ENCODE peak calls at places on chromosome 13, in nine cellular contexts. One of them, this sample, is unnamed.

GRCh38 chr13:78098249-78098648 is 179.6 kb upstream of the EDNRB start:
- DNase-seq in cardiac fibroblast: no peak
- DNase-seq in NCI-H2081: no peak
- DNase-seq in CD4-positive, CD25-positive, alpha-beta regulatory T cell: no peak
- DNase-seq in uterus: no peak
- DNase-seq in LoVo: no peak
- DNase-seq in stimulated activated CD4-positive, alpha-beta T cell treated with anti-CD3 and anti-CD28 coated beads, TNF-alpha, amount 100 ng/mL, for 48 hours: no peak
- DNase-seq in GM23248: no peak
- DNase-seq in astrocyte of the spinal cord: no peak
- DNase-seq in this sample: no peak

GRCh38 chr13:110528371-110528770 is 33.2 kb downstream of the RAB20 start:
- DNase-seq in cardiac fibroblast: peak; percentile 94
- DNase-seq in NCI-H2081: no peak
- DNase-seq in CD4-positive, CD25-positive, alpha-beta regulatory T cell: no peak
- DNase-seq in uterus: no peak
- DNase-seq in LoVo: no peak
- DNase-seq in stimulated activated CD4-positive, alpha-beta T cell treated with anti-CD3 and anti-CD28 coated beads, TNF-alpha, amount 100 ng/mL, for 48 hours: no peak
- DNase-seq in GM23248: no peak
- DNase-seq in astrocyte of the spinal cord: no peak
- DNase-seq in this sample: no peak

GRCh38 chr13:75305057-75305456 is 176.9 kb downstream of the TBC1D4 start:
- DNase-seq in cardiac fibroblast: peak; percentile 60
- DNase-seq in NCI-H2081: no peak
- DNase-seq in CD4-positive, CD25-positive, alpha-beta regulatory T cell: no peak
- DNase-seq in uterus: no peak
- DNase-seq in LoVo: no peak
- DNase-seq in stimulated activated CD4-positive, alpha-beta T cell treated with anti-CD3 and anti-CD28 coated beads, TNF-alpha, amount 100 ng/mL, for 48 hours: no peak
- DNase-seq in GM23248: no peak
- DNase-seq in astrocyte of the spinal cord: no peak
- DNase-seq in this sample: no peak

GRCh38 chr13:44237276-44237767 is 136.3 kb upstream of the SERP2 start:
- DNase-seq in cardiac fibroblast: peak; percentile 97
- DNase-seq in NCI-H2081: no peak
- DNase-seq in CD4-positive, CD25-positive, alpha-beta regulatory T cell: no peak
- DNase-seq in uterus: peak; percentile 85
- DNase-seq in LoVo: peak; percentile 25
- DNase-seq in stimulated activated CD4-positive, alpha-beta T cell treated with anti-CD3 and anti-CD28 coated beads, TNF-alpha, amount 100 ng/mL, for 48 hours: no peak
- DNase-seq in GM23248: peak; percentile 98
- DNase-seq in astrocyte of the spinal cord: peak; percentile 95
- DNase-seq in this sample: peak; percentile 46

GRCh38 chr13:43377955-43378354 is 354.6 kb downstream of the DNAJC15 start:
- DNase-seq in cardiac fibroblast: peak; percentile 45
- DNase-seq in NCI-H2081: no peak
- DNase-seq in CD4-positive, CD25-positive, alpha-beta regulatory T cell: no peak
- DNase-seq in uterus: no peak
- DNase-seq in LoVo: no peak
- DNase-seq in stimulated activated CD4-positive, alpha-beta T cell treated with anti-CD3 and anti-CD28 coated beads, TNF-alpha, amount 100 ng/mL, for 48 hours: no peak
- DNase-seq in GM23248: peak; percentile 70
- DNase-seq in astrocyte of the spinal cord: peak; percentile 51
- DNase-seq in this sample: no peak

GRCh38 chr13:107205318-107206112 is 637.6 kb upstream of the ARGLU1 start:
- DNase-seq in cardiac fibroblast: peak; percentile 75
- DNase-seq in NCI-H2081: peak; percentile 78
- DNase-seq in CD4-positive, CD25-positive, alpha-beta regulatory T cell: peak; percentile 12
- DNase-seq in uterus: peak; percentile 40
- DNase-seq in LoVo: peak; percentile 61
- DNase-seq in stimulated activated CD4-positive, alpha-beta T cell treated with anti-CD3 and anti-CD28 coated beads, TNF-alpha, amount 100 ng/mL, for 48 hours: peak; percentile 37
- DNase-seq in GM23248: peak; percentile 73
- DNase-seq in astrocyte of the spinal cord: peak; percentile 74
- DNase-seq in this sample: peak; percentile 50

GRCh38 chr13:20116213-20116612 is 44.6 kb downstream of the GJA3 start:
- DNase-seq in cardiac fibroblast: no peak
- DNase-seq in NCI-H2081: no peak
- DNase-seq in CD4-positive, CD25-positive, alpha-beta regulatory T cell: no peak
- DNase-seq in uterus: no peak
- DNase-seq in LoVo: no peak
- DNase-seq in stimulated activated CD4-positive, alpha-beta T cell treated with anti-CD3 and anti-CD28 coated beads, TNF-alpha, amount 100 ng/mL, for 48 hours: no peak
- DNase-seq in GM23248: no peak
- DNase-seq in astrocyte of the spinal cord: no peak
- DNase-seq in this sample: no peak

GRCh38 chr13:91346848-91347211 is 657 bp upstream of the MIR17HG start:
- DNase-seq in cardiac fibroblast: peak; percentile 4
- DNase-seq in NCI-H2081: peak; percentile 56
- DNase-seq in CD4-positive, CD25-positive, alpha-beta regulatory T cell: peak; percentile 5
- DNase-seq in uterus: no peak
- DNase-seq in LoVo: peak; percentile 4
- DNase-seq in stimulated activated CD4-positive, alpha-beta T cell treated with anti-CD3 and anti-CD28 coated beads, TNF-alpha, amount 100 ng/mL, for 48 hours: peak; percentile 43
- DNase-seq in GM23248: peak; percentile 30
- DNase-seq in astrocyte of the spinal cord: peak; percentile 32
- DNase-seq in this sample: no peak

GRCh38 chr13:36131931-36132297 is 732 bp upstream of the DCLK1 start:
- DNase-seq in cardiac fibroblast: peak; percentile 51
- DNase-seq in NCI-H2081: no peak
- DNase-seq in CD4-positive, CD25-positive, alpha-beta regulatory T cell: no peak
- DNase-seq in uterus: peak; percentile 49
- DNase-seq in LoVo: no peak
- DNase-seq in stimulated activated CD4-positive, alpha-beta T cell treated with anti-CD3 and anti-CD28 coated beads, TNF-alpha, amount 100 ng/mL, for 48 hours: no peak
- DNase-seq in GM23248: peak; percentile 33
- DNase-seq in astrocyte of the spinal cord: peak; percentile 79
- DNase-seq in this sample: peak; percentile 72

GRCh38 chr13:67506407-67506806 is 276.3 kb upstream of the PCDH9 start:
- DNase-seq in cardiac fibroblast: no peak
- DNase-seq in NCI-H2081: no peak
- DNase-seq in CD4-positive, CD25-positive, alpha-beta regulatory T cell: no peak
- DNase-seq in uterus: no peak
- DNase-seq in LoVo: no peak
- DNase-seq in stimulated activated CD4-positive, alpha-beta T cell treated with anti-CD3 and anti-CD28 coated beads, TNF-alpha, amount 100 ng/mL, for 48 hours: no peak
- DNase-seq in GM23248: no peak
- DNase-seq in astrocyte of the spinal cord: no peak
- DNase-seq in this sample: no peak

GRCh38 chr13:35465345-35465744 is 11.1 kb downstream of the MAB21L1 start:
- DNase-seq in cardiac fibroblast: no peak
- DNase-seq in NCI-H2081: no peak
- DNase-seq in CD4-positive, CD25-positive, alpha-beta regulatory T cell: no peak
- DNase-seq in uterus: no peak
- DNase-seq in LoVo: no peak
- DNase-seq in stimulated activated CD4-positive, alpha-beta T cell treated with anti-CD3 and anti-CD28 coated beads, TNF-alpha, amount 100 ng/mL, for 48 hours: no peak
- DNase-seq in GM23248: no peak
- DNase-seq in astrocyte of the spinal cord: no peak
- DNase-seq in this sample: no peak

GRCh38 chr13:77896977-77897376 is 21.7 kb downstream of the EDNRB start:
- DNase-seq in cardiac fibroblast: peak; percentile 58
- DNase-seq in NCI-H2081: no peak
- DNase-seq in CD4-positive, CD25-positive, alpha-beta regulatory T cell: no peak
- DNase-seq in uterus: no peak
- DNase-seq in LoVo: no peak
- DNase-seq in stimulated activated CD4-positive, alpha-beta T cell treated with anti-CD3 and anti-CD28 coated beads, TNF-alpha, amount 100 ng/mL, for 48 hours: no peak
- DNase-seq in GM23248: peak; percentile 70
- DNase-seq in astrocyte of the spinal cord: peak; percentile 11
- DNase-seq in this sample: no peak